ENCODE peak calls at places on chromosomes 5 and 9, in five cellular contexts. One of them, this sample, is unnamed.

GRCh38 chr9:13480688-13481087 is 201.2 kb upstream of the MPDZ start:
- DNase-seq in dorsolateral prefrontal cortex: no peak
- DNase-seq in neuronal stem cell: no peak
- DNase-seq in CD4-positive, alpha-beta T cell: no peak
- DNase-seq in caudate nucleus: no peak
- DNase-seq in this sample: peak

GRCh38 chr5:139757727-139758509 is 37.7 kb upstream of the PSD2 start:
- DNase-seq in dorsolateral prefrontal cortex: no peak
- DNase-seq in neuronal stem cell: no peak
- DNase-seq in CD4-positive, alpha-beta T cell: no peak
- DNase-seq in caudate nucleus: no peak
- DNase-seq in this sample: no peak

GRCh38 chr9:114157516-114158176 is 2.3 kb downstream of the COL27A1 start:
- DNase-seq in dorsolateral prefrontal cortex: no peak
- DNase-seq in neuronal stem cell: no peak
- DNase-seq in CD4-positive, alpha-beta T cell: no peak
- DNase-seq in caudate nucleus: no peak
- DNase-seq in this sample: peak

GRCh38 chr9:131422241-131422792 is 28.4 kb downstream of the PRRC2B start:
- DNase-seq in dorsolateral prefrontal cortex: no peak
- DNase-seq in neuronal stem cell: no peak
- DNase-seq in CD4-positive, alpha-beta T cell: no peak
- DNase-seq in caudate nucleus: no peak
- DNase-seq in this sample: no peak

GRCh38 chr5:119088438-119088837 is 17.6 kb downstream of the DMXL1 start:
- DNase-seq in dorsolateral prefrontal cortex: no peak
- DNase-seq in neuronal stem cell: no peak
- DNase-seq in CD4-positive, alpha-beta T cell: no peak
- DNase-seq in caudate nucleus: no peak
- DNase-seq in this sample: no peak

GRCh38 chr9:83218411-83219090 is 155.6 kb upstream of the RASEF start:
- DNase-seq in dorsolateral prefrontal cortex: no peak
- DNase-seq in neuronal stem cell: no peak
- DNase-seq in CD4-positive, alpha-beta T cell: no peak
- DNase-seq in caudate nucleus: no peak
- DNase-seq in this sample: no peak

GRCh38 chr5:40386293-40386692 is 293.4 kb upstream of the PTGER4 start:
- DNase-seq in dorsolateral prefrontal cortex: no peak
- DNase-seq in neuronal stem cell: no peak
- DNase-seq in CD4-positive, alpha-beta T cell: no peak
- DNase-seq in caudate nucleus: no peak
- DNase-seq in this sample: no peak

GRCh38 chr9:115367780-115368179 is 249.8 kb upstream of the TNC start:
- DNase-seq in dorsolateral prefrontal cortex: no peak
- DNase-seq in neuronal stem cell: no peak
- DNase-seq in CD4-positive, alpha-beta T cell: no peak
- DNase-seq in caudate nucleus: no peak
- DNase-seq in this sample: no peak

GRCh38 chr5:56447232-56447631 is 214.1 kb upstream of the ANKRD55 start:
- DNase-seq in dorsolateral prefrontal cortex: no peak
- DNase-seq in neuronal stem cell: no peak
- DNase-seq in CD4-positive, alpha-beta T cell: no peak
- DNase-seq in caudate nucleus: no peak
- DNase-seq in this sample: no peak

GRCh38 chr5:158700231-158700996 is 399.3 kb downstream of the EBF1 start:
- DNase-seq in dorsolateral prefrontal cortex: no peak
- DNase-seq in neuronal stem cell: no peak
- DNase-seq in CD4-positive, alpha-beta T cell: no peak
- DNase-seq in caudate nucleus: no peak
- DNase-seq in this sample: no peak

GRCh38 chr5:23727271-23727670 is 219.9 kb downstream of the PRDM9 start:
- DNase-seq in dorsolateral prefrontal cortex: no peak
- DNase-seq in neuronal stem cell: no peak
- DNase-seq in CD4-positive, alpha-beta T cell: no peak
- DNase-seq in caudate nucleus: no peak
- DNase-seq in this sample: no peak

GRCh38 chr9:6134661-6135177 is 80.9 kb upstream of the IL33 start:
- DNase-seq in dorsolateral prefrontal cortex: no peak
- DNase-seq in neuronal stem cell: no peak
- DNase-seq in CD4-positive, alpha-beta T cell: no peak
- DNase-seq in caudate nucleus: no peak
- DNase-seq in this sample: no peak

GRCh38 chr5:135008556-135008955 is 25.5 kb downstream of the PITX1 start:
- DNase-seq in dorsolateral prefrontal cortex: no peak
- DNase-seq in neuronal stem cell: no peak
- DNase-seq in CD4-positive, alpha-beta T cell: no peak
- DNase-seq in caudate nucleus: no peak
- DNase-seq in this sample: no peak

GRCh38 chr9:112404367-112404979 is 24.6 kb downstream of the HSDL2 start:
- DNase-seq in dorsolateral prefrontal cortex: no peak
- DNase-seq in neuronal stem cell: no peak
- DNase-seq in CD4-positive, alpha-beta T cell: no peak
- DNase-seq in caudate nucleus: no peak
- DNase-seq in this sample: no peak

GRCh38 chr5:147643142-147643541 is 133.3 kb upstream of the DPYSL3 start:
- DNase-seq in dorsolateral prefrontal cortex: no peak
- DNase-seq in neuronal stem cell: no peak
- DNase-seq in CD4-positive, alpha-beta T cell: no peak
- DNase-seq in caudate nucleus: no peak
- DNase-seq in this sample: peak

GRCh38 chr5:36683821-36684434 is 77.5 kb downstream of the SLC1A3 start:
- DNase-seq in dorsolateral prefrontal cortex: peak
- DNase-seq in neuronal stem cell: no peak
- DNase-seq in CD4-positive, alpha-beta T cell: no peak
- DNase-seq in caudate nucleus: peak
- DNase-seq in this sample: no peak

GRCh38 chr5:33319151-33319550 is 121.6 kb upstream of the TARS1 start:
- DNase-seq in dorsolateral prefrontal cortex: no peak
- DNase-seq in neuronal stem cell: no peak
- DNase-seq in CD4-positive, alpha-beta T cell: no peak
- DNase-seq in caudate nucleus: no peak
- DNase-seq in this sample: no peak

GRCh38 chr5:79346420-79346824 is 110.5 kb downstream of the JMY start:
- DNase-seq in dorsolateral prefrontal cortex: no peak
- DNase-seq in neuronal stem cell: no peak
- DNase-seq in CD4-positive, alpha-beta T cell: no peak
- DNase-seq in caudate nucleus: peak
- DNase-seq in this sample: peak

GRCh38 chr9:38416461-38416860 is 7.8 kb downstream of the IGFBPL1 start:
- DNase-seq in dorsolateral prefrontal cortex: no peak
- DNase-seq in neuronal stem cell: no peak
- DNase-seq in CD4-positive, alpha-beta T cell: no peak
- DNase-seq in caudate nucleus: no peak
- DNase-seq in this sample: no peak

GRCh38 chr9:136964171-136964689 is 12.2 kb downstream of the LCN12 start:
- DNase-seq in dorsolateral prefrontal cortex: no peak
- DNase-seq in neuronal stem cell: no peak
- DNase-seq in CD4-positive, alpha-beta T cell: no peak
- DNase-seq in caudate nucleus: no peak
- DNase-seq in this sample: no peak

GRCh38 chr5:110865400-110866094 is 126.7 kb downstream of the SLC25A46 start:
- DNase-seq in dorsolateral prefrontal cortex: no peak
- DNase-seq in neuronal stem cell: peak
- DNase-seq in CD4-positive, alpha-beta T cell: no peak
- DNase-seq in caudate nucleus: no peak
- DNase-seq in this sample: no peak

GRCh38 chr9:136532799-136533774 is 12.8 kb downstream of the NOTCH1 start:
- DNase-seq in dorsolateral prefrontal cortex: no peak
- DNase-seq in neuronal stem cell: no peak
- DNase-seq in CD4-positive, alpha-beta T cell: peak
- DNase-seq in caudate nucleus: no peak
- DNase-seq in this sample: no peak

GRCh38 chr9:131738838-131739191 is 1.1 kb downstream of the RAPGEF1 start:
- DNase-seq in dorsolateral prefrontal cortex: no peak
- DNase-seq in neuronal stem cell: no peak
- DNase-seq in CD4-positive, alpha-beta T cell: no peak
- DNase-seq in caudate nucleus: no peak
- DNase-seq in this sample: no peak

GRCh38 chr5:125528881-125529280 is 782.4 kb upstream of the ZNF608 start:
- DNase-seq in dorsolateral prefrontal cortex: no peak
- DNase-seq in neuronal stem cell: no peak
- DNase-seq in CD4-positive, alpha-beta T cell: no peak
- DNase-seq in caudate nucleus: no peak
- DNase-seq in this sample: no peak

GRCh38 chr5:60584304-60584703 is 115.7 kb downstream of the DEPDC1B start:
- DNase-seq in dorsolateral prefrontal cortex: no peak
- DNase-seq in neuronal stem cell: no peak
- DNase-seq in CD4-positive, alpha-beta T cell: no peak
- DNase-seq in caudate nucleus: no peak
- DNase-seq in this sample: no peak

GRCh38 chr9:86021166-86021565 is 78.2 kb downstream of the GOLM1 start:
- DNase-seq in dorsolateral prefrontal cortex: no peak
- DNase-seq in neuronal stem cell: no peak
- DNase-seq in CD4-positive, alpha-beta T cell: no peak
- DNase-seq in caudate nucleus: no peak
- DNase-seq in this sample: no peak

DNA sequence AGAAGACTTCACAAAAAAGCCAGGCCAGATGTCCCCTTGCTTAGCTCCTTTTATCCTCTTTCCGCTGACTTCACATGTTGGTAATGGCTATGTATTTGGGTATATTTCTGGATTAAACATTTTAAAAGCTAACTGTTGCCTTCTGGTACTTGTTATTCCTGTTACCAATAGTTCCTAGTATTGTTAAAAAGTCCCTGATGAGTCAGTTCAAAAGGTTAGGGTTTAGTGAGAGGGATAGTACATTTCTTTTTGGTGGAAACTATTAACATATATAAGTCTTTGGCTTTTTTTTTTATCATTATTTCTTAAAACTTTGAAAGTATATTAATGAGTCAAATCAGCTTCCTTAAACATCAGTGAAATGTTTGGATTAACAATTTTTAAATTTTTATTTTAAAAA is 103.3 kb upstream of the ELL2 start:
- DNase-seq in dorsolateral prefrontal cortex: no peak
- DNase-seq in neuronal stem cell: no peak
- DNase-seq in CD4-positive, alpha-beta T cell: no peak
- DNase-seq in caudate nucleus: no peak
- DNase-seq in this sample: no peak
- H3K27ac ChIP-seq in dorsolateral prefrontal cortex: no peak
- H3K27ac ChIP-seq in neuronal stem cell: no peak
- H3K27ac ChIP-seq in CD4-positive, alpha-beta T cell: no peak
- H3K27ac ChIP-seq in caudate nucleus: no peak
- H3K27ac ChIP-seq in this sample: peak

GRCh38 chr9:2128611-2129010 is 113.5 kb downstream of the SMARCA2 start:
- DNase-seq in dorsolateral prefrontal cortex: no peak
- DNase-seq in neuronal stem cell: no peak
- DNase-seq in CD4-positive, alpha-beta T cell: no peak
- DNase-seq in caudate nucleus: no peak
- DNase-seq in this sample: no peak

GRCh38 chr9:2127486-2127885 is 112.3 kb downstream of the SMARCA2 start:
- DNase-seq in dorsolateral prefrontal cortex: no peak
- DNase-seq in neuronal stem cell: no peak
- DNase-seq in CD4-positive, alpha-beta T cell: no peak
- DNase-seq in caudate nucleus: no peak
- DNase-seq in this sample: no peak

GRCh38 chr9:2122299-2122698 is 107.2 kb downstream of the SMARCA2 start:
- DNase-seq in dorsolateral prefrontal cortex: no peak
- DNase-seq in neuronal stem cell: no peak
- DNase-seq in CD4-positive, alpha-beta T cell: no peak
- DNase-seq in caudate nucleus: no peak
- DNase-seq in this sample: no peak

GRCh38 chr9:2125909-2126308 is 110.8 kb downstream of the SMARCA2 start:
- DNase-seq in dorsolateral prefrontal cortex: no peak
- DNase-seq in neuronal stem cell: no peak
- DNase-seq in CD4-positive, alpha-beta T cell: no peak
- DNase-seq in caudate nucleus: no peak
- DNase-seq in this sample: no peak

GRCh38 chr9:2126331-2126789 is 111.2 kb downstream of the SMARCA2 start:
- DNase-seq in dorsolateral prefrontal cortex: no peak
- DNase-seq in neuronal stem cell: no peak
- DNase-seq in CD4-positive, alpha-beta T cell: no peak
- DNase-seq in caudate nucleus: no peak
- DNase-seq in this sample: no peak
- H3K27ac ChIP-seq in dorsolateral prefrontal cortex: peak
- H3K27ac ChIP-seq in neuronal stem cell: no peak
- H3K27ac ChIP-seq in CD4-positive, alpha-beta T cell: no peak
- H3K27ac ChIP-seq in caudate nucleus: peak
- H3K27ac ChIP-seq in this sample: no peak

GRCh38 chr9:89942643-89943042 is 337.8 kb downstream of the GADD45G start:
- DNase-seq in dorsolateral prefrontal cortex: no peak
- DNase-seq in neuronal stem cell: no peak
- DNase-seq in CD4-positive, alpha-beta T cell: no peak
- DNase-seq in caudate nucleus: no peak
- DNase-seq in this sample: no peak
- H3K27ac ChIP-seq in dorsolateral prefrontal cortex: no peak
- H3K27ac ChIP-seq in neuronal stem cell: no peak
- H3K27ac ChIP-seq in CD4-positive, alpha-beta T cell: no peak
- H3K27ac ChIP-seq in caudate nucleus: no peak
- H3K27ac ChIP-seq in this sample: no peak

DNA sequence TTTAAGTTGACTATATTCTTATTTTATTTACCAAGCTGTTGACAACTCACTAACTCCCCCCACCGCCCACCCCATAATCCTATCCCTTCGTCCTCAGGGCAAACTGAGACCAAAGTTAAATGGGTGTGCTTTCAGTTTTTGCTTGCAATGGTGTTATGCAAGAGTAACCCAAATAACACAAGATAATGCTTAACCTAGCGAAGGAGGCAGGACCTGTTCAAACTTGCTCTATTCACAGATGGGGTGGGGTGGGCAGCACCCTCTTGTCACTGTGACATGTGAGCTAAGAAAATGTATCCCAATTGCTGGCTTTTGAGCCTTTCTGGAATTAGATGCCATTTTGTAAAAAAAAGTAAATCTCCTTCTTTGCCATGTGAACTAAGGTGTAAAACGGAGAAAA is 40.4 kb downstream of the GLIS3 start:
- DNase-seq in dorsolateral prefrontal cortex: no peak
- DNase-seq in neuronal stem cell: no peak
- DNase-seq in CD4-positive, alpha-beta T cell: no peak
- DNase-seq in caudate nucleus: no peak
- DNase-seq in this sample: no peak
- H3K27ac ChIP-seq in dorsolateral prefrontal cortex: no peak
- H3K27ac ChIP-seq in neuronal stem cell: no peak
- H3K27ac ChIP-seq in CD4-positive, alpha-beta T cell: no peak
- H3K27ac ChIP-seq in caudate nucleus: no peak
- H3K27ac ChIP-seq in this sample: no peak

GRCh38 chr9:89352874-89353649 is 34.8 kb downstream of the SECISBP2 start:
- DNase-seq in dorsolateral prefrontal cortex: no peak
- DNase-seq in neuronal stem cell: no peak
- DNase-seq in CD4-positive, alpha-beta T cell: no peak
- DNase-seq in caudate nucleus: no peak
- DNase-seq in this sample: no peak

GRCh38 chr9:89349607-89350006 is 31.3 kb downstream of the SECISBP2 start:
- DNase-seq in dorsolateral prefrontal cortex: no peak
- DNase-seq in neuronal stem cell: no peak
- DNase-seq in CD4-positive, alpha-beta T cell: no peak
- DNase-seq in caudate nucleus: no peak
- DNase-seq in this sample: no peak

GRCh38 chr9:89351584-89351983 is 33.3 kb downstream of the SECISBP2 start:
- DNase-seq in dorsolateral prefrontal cortex: no peak
- DNase-seq in neuronal stem cell: no peak
- DNase-seq in CD4-positive, alpha-beta T cell: no peak
- DNase-seq in caudate nucleus: no peak
- DNase-seq in this sample: no peak

GRCh38 chr9:89352451-89352850 is 34.2 kb downstream of the SECISBP2 start:
- DNase-seq in dorsolateral prefrontal cortex: no peak
- DNase-seq in neuronal stem cell: no peak
- DNase-seq in CD4-positive, alpha-beta T cell: no peak
- DNase-seq in caudate nucleus: no peak
- DNase-seq in this sample: no peak

GRCh38 chr9:89350988-89351557 is 32.8 kb downstream of the SECISBP2 start:
- DNase-seq in dorsolateral prefrontal cortex: no peak
- DNase-seq in neuronal stem cell: no peak
- DNase-seq in CD4-positive, alpha-beta T cell: no peak
- DNase-seq in caudate nucleus: no peak
- DNase-seq in this sample: no peak
- H3K27ac ChIP-seq in dorsolateral prefrontal cortex: no peak
- H3K27ac ChIP-seq in neuronal stem cell: no peak
- H3K27ac ChIP-seq in CD4-positive, alpha-beta T cell: no peak
- H3K27ac ChIP-seq in caudate nucleus: no peak
- H3K27ac ChIP-seq in this sample: no peak

This sample was measured in epithelial cell of prostate.